ENCODE peak calls at places on chromosome 17, in four cellular contexts. N, G, J and O are unnamed samples.

GRCh38 chr17:55722742-55723487 is at the start of gene TMEM100:
- DNase-seq in N (peak; percentile 73), J (no peak), G (no peak), O (no peak)

GRCh38 chr17:45307290-45308015 is 9.4 kb downstream of the MAP3K14 start:
- DNase-seq in N (peak; percentile 88), J (no peak), G (no peak), O (no peak)

GRCh38 chr17:18933102-18934058 is 18.6 kb upstream of the SLC5A10 start:
- DNase-seq in J (no peak), G (no peak), N (no peak), O (no peak)

GRCh38 chr17:29565643-29566472 is 979 bp downstream of the ABHD15 start:
- DNase-seq in G (peak; percentile 22), J (peak; percentile 71), N (peak; percentile 25), O (no peak)

GRCh38 chr17:9900019-9900594 is 5.0 kb downstream of the RCVRN start:
- DNase-seq in G (no peak), N (no peak), J (no peak), O (no peak)

GRCh38 chr17:72336026-72336803 is 215.4 kb downstream of the SOX9 start:
- DNase-seq in N (no peak), G (no peak), J (no peak), O (no peak)

GRCh38 chr17:81867952-81868673 is 3.0 kb downstream of the ARHGDIA start:
- DNase-seq in G (peak; percentile 68), J (peak; percentile 33), N (no peak), O (no peak)

GRCh38 chr17:50184057-50184456 is 17.4 kb downstream of the COL1A1 start:
- DNase-seq in N (no peak), G (no peak), J (no peak), O (no peak)

GRCh38 chr17:50556803-50557202 is 3.7 kb upstream of the CACNA1G start:
- DNase-seq in G (no peak), J (no peak), N (no peak), O (no peak)

GRCh38 chr17:41723801-41724475 is 10.5 kb downstream of the HAP1 start:
- DNase-seq in G (no peak), N (no peak), J (no peak), O (no peak)

GRCh38 chr17:28500712-28501379 is 5.3 kb upstream of the FOXN1 start:
- DNase-seq in G (no peak), N (no peak), J (no peak), O (no peak)

GRCh38 chr17:65931246-65932149 is 260.4 kb downstream of the CEP112 start:
- DNase-seq in N (no peak), J (no peak), G (no peak), O (no peak)

GRCh38 chr17:66431910-66432309 is 129.5 kb downstream of the PRKCA start:
- DNase-seq in G (no peak), J (no peak), N (peak; percentile 65), O (no peak)

GRCh38 chr17:81429353-81429774 is 34.1 kb downstream of the BAHCC1 start:
- DNase-seq in G (no peak), N (peak; percentile 74), J (peak; percentile 81), O (peak; percentile 76)

GRCh38 chr17:27455914-27456680 is at the start of gene KSR1:
- DNase-seq in N (peak; percentile 78), J (peak; percentile 89), G (peak; percentile 22), O (peak; percentile 66)
- TF ChIP-seq POLR2A in N (peak; percentile 71), J (peak; percentile 41), G (peak; percentile 58), O (no peak)

GRCh38 chr17:2083613-2084128 is 28.8 kb downstream of the HIC1 start:
- DNase-seq in J (peak; percentile 44), N (peak; percentile 37), G (no peak), O (peak; percentile 57)

GRCh38 chr17:2085648-2085949 is 30.7 kb downstream of the HIC1 start:
- DNase-seq in N (peak; percentile 94), G (no peak), J (no peak), O (no peak)

GRCh38 chr17:2082003-2082862 is 27.3 kb downstream of the HIC1 start:
- DNase-seq in J (no peak), N (no peak), G (no peak), O (no peak)

GRCh38 chr17:2084766-2085647 is 30.1 kb downstream of the HIC1 start:
- DNase-seq in J (peak; percentile 87), N (peak; percentile 98), G (no peak), O (no peak)

GRCh38 chr17:2084129-2084765 is 29.3 kb downstream of the HIC1 start:
- DNase-seq in J (peak; percentile 77), G (no peak), N (peak; percentile 60), O (no peak)
- TF ChIP-seq POLR2AphosphoS5 in J (peak; percentile 34), G (no peak), N (no peak), O (no peak)

GRCh38 chr17:59633658-59634359 is 14.1 kb downstream of the CLTC start:
- DNase-seq in J (no peak), G (no peak), N (no peak), O (no peak)
- H3K4me1 ChIP-seq in J (peaks cover 31% of the 10 kb centered on the region), G (peaks cover 3% of the 10 kb centered on the region), N (peaks cover 18% of the 10 kb centered on the region), O (no peaks in the 10 kb centered on the region)

GRCh38 chr17:7043195-7043543 is 723 bp downstream of the SLC16A11 start:
- DNase-seq in J (peak; percentile 24), N (no peak), G (no peak), O (no peak)

GRCh38 chr17:7041607-7042506 is 2.0 kb downstream of the SLC16A11 start:
- DNase-seq in N (no peak), J (no peak), G (no peak), O (no peak)

GRCh38 chr17:7043544-7044268 is at the start of gene SLC16A11:
- DNase-seq in G (no peak), N (peak; percentile 42), J (peak; percentile 58), O (no peak)

GRCh38 chr17:7045492-7046126 is 1.7 kb upstream of the SLC16A11 start:
- DNase-seq in G (peak; percentile 67), J (peak; percentile 63), N (peak; percentile 89), O (no peak)

GRCh38 chr17:7042507-7043194 is 1.2 kb downstream of the SLC16A11 start:
- DNase-seq in J (no peak), G (no peak), N (no peak), O (no peak)
- TF ChIP-seq POLR2A in J (no peak), G (no peak), N (no peak), O (no peak)

GRCh38 chr17:77944390-77945222 is 13.9 kb upstream of the TNRC6C start:
- DNase-seq in N (no peak), G (no peak), J (no peak), O (no peak)

GRCh38 chr17:77951123-77951522 is 7.4 kb upstream of the TNRC6C start:
- DNase-seq in N (no peak), J (no peak), G (no peak), O (no peak)

GRCh38 chr17:77946900-77947643 is 11.4 kb upstream of the TNRC6C start:
- DNase-seq in G (no peak), N (no peak), J (no peak), O (no peak)

GRCh38 chr17:77952368-77952767 is 6.1 kb upstream of the TNRC6C start:
- DNase-seq in N (no peak), G (no peak), J (no peak), O (no peak)

DNA sequence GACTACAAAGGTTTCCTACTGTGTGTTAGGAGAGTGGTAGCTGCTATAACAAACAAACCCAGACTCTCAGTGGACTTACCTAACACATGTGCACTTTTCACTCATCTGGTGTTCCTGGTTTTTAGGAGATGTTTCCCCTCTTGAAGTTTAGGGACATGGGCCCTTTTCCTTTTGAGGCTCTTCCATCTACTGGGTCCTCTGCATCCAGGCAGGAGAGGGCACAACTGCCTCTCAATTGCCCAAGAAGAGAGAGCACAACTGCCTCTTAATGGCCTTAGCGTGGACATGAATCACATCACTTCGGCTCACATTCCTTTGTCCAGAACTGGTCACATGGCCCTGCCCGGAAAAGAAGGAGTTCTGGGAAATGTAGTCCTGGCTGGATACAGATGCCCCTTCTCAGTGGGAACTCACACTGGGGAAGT is 9.8 kb upstream of the TNRC6C start:
- DNase-seq in J (no peak), G (peak; percentile 51), N (peak; percentile 52), O (no peak)
- TF ChIP-seq POLR2AphosphoS5 in J (no peak), G (peak; percentile 38), N (no peak), O (no peak)

GRCh38 chr17:77206125-77206523 is 65.4 kb downstream of the SEC14L1 start:
- DNase-seq in G (no peak), J (no peak), N (no peak), O (no peak)

GRCh38 chr17:77205396-77206124 is 64.8 kb downstream of the SEC14L1 start:
- DNase-seq in N (no peak), G (no peak), J (no peak), O (no peak)

GRCh38 chr17:77204531-77204930 is 63.8 kb downstream of the SEC14L1 start:
- DNase-seq in G (no peak), J (no peak), N (no peak), O (no peak)

GRCh38 chr17:77203436-77203835 is 62.7 kb downstream of the SEC14L1 start:
- DNase-seq in G (no peak), N (no peak), J (no peak), O (no peak)

GRCh38 chr17:77203846-77204245 is 63.1 kb downstream of the SEC14L1 start:
- DNase-seq in J (no peak), N (no peak), G (no peak), O (no peak)
- H3K4me1 ChIP-seq in J (no peaks in the 10 kb centered on the region), N (peaks cover 71% of the 10 kb centered on the region), G (no peaks in the 10 kb centered on the region), O (no peaks in the 10 kb centered on the region)